ENCODE peak calls at places on chromosomes 6 and 20, in five cellular contexts. M is astrocyte of the spinal cord, R is choroid plexus epithelial cell, W is suprapubic skin, J is fibroblast of pulmonary artery. X is an unnamed sample.

GRCh38 chr20:32539817-32540675 is 45.1 kb downstream of the NOL4L start:
- DNase-seq in J (no peak), W (no peak), R (no peak), M (no peak), X (no peak)

GRCh38 chr20:2293486-2293885 is 2.3 kb upstream of the TGM3 start:
- DNase-seq in M (no peak), J (no peak), W (peak; percentile 38), R (no peak), X (no peak)

GRCh38 chr6:160974304-160974771 is 17.2 kb upstream of the MAP3K4 start:
- DNase-seq in W (peak; percentile 87), R (peak; percentile 93), M (peak; percentile 94), J (peak; percentile 92), X (peak; percentile 100)

GRCh38 chr6:81894286-81894685 is 141.8 kb upstream of the TENT5A start:
- DNase-seq in M (peak; percentile 60), J (peak; percentile 85), W (no peak), R (peak; percentile 91), X (peak; percentile 85)

GRCh38 chr20:44188752-44189151 is 1.8 kb upstream of the JPH2 start:
- DNase-seq in J (no peak), R (peak; percentile 21), M (no peak), W (no peak), X (no peak)

GRCh38 chr6:43621078-43621835 is 7.8 kb downstream of the GTPBP2 start:
- DNase-seq in W (peak; percentile 59), M (no peak), R (no peak), J (no peak), X (no peak)

GRCh38 chr6:3894535-3895302 is 45.5 kb downstream of the FAM50B start:
- DNase-seq in R (no peak), J (no peak), M (no peak), W (no peak), X (no peak)

GRCh38 chr20:13348301-13349239 is 127.5 kb downstream of the ISM1 start:
- DNase-seq in M (peak; percentile 58), W (no peak), J (peak; percentile 10), R (peak; percentile 52), X (peak; percentile 22)

GRCh38 chr6:27760464-27760863 is 151.7 kb downstream of the OR2B2 start:
- DNase-seq in J (no peak), W (no peak), R (no peak), M (no peak), X (no peak)

GRCh38 chr6:25381077-25381476 is 101.9 kb downstream of the CARMIL1 start:
- DNase-seq in W (no peak), R (no peak), M (no peak), J (no peak), X (no peak)

GRCh38 chr6:41509596-41509995 is 36.6 kb upstream of the FOXP4 start:
- DNase-seq in W (no peak), J (no peak), R (no peak), M (no peak), X (no peak)
- TF ChIP-seq CTCF in W (no peak), J (no peak), R (no peak), M (no peak), X (no peak)

GRCh38 chr6:17962436-17963031 is 24.9 kb downstream of the KIF13A start:
- DNase-seq in R (peak; percentile 97), J (peak; percentile 90), M (peak; percentile 95), W (no peak), X (peak; percentile 99)
- H3K4me3 ChIP-seq in R (no peak overlapping the region), J (no peak overlapping the region), M (no peak overlapping the region), W (no peak overlapping the region), X (peak overlapping the region; percentile 23)

GRCh38 chr6:96468681-96469224 is 52.9 kb upstream of the UFL1 start:
- DNase-seq in W (no peak), M (peak; percentile 11), J (no peak), R (peak; percentile 2), X (no peak)
- TF ChIP-seq CTCF in W (no peak), M (no peak), J (no peak), R (no peak), X (no peak)

GRCh38 chr20:18031888-18032509 is 25.7 kb downstream of the OVOL2 start:
- DNase-seq in R (no peak), W (no peak), M (no peak), J (no peak), X (no peak)
- H3K4me3 ChIP-seq in R (no peak overlapping the region), W (no peak overlapping the region), M (no peak overlapping the region), J (no peak overlapping the region), X (no peak overlapping the region)

X was measured in AG10803.